ENCODE peak calls at places on chromosome 20, in eight cellular contexts. Z is hepatocyte, F is astrocyte, E is testis, K is fibroblast of lung, P is heart left ventricle, L is tibial artery, U is PC-9. Q is an unnamed sample. For H3K36me3 and H3K27me3, the result is how much of the 10 kb centered on the place peaks cover.

GRCh38 chr20:53656653-53657288 is 63.1 kb upstream of the ZNF217 start:
- DNase-seq in Z (no peak), F (peak), E (no peak), K (peak), P (no peak), L (no peak), U (no peak), Q (no peak)

GRCh38 chr20:35283441-35284266 is 918 bp downstream of the EIF6 start:
- DNase-seq in Z (no peak), F (no peak), E (no peak), K (no peak), P (no peak), L (no peak), U (no peak), Q (no peak)

GRCh38 chr20:63056236-63057132 is 49.7 kb upstream of the BHLHE23 start:
- DNase-seq in Z (peak), F (no peak), E (no peak), K (peak), P (no peak), L (no peak), U (peak), Q (peak)

GRCh38 chr20:63457737-63458136 is 14.7 kb downstream of the KCNQ2 start:
- DNase-seq in Z (no peak), F (no peak), E (no peak), K (peak), P (peak), L (no peak), U (peak), Q (no peak)

GRCh38 chr20:53737404-53738038 is 143.9 kb upstream of the ZNF217 start:
- DNase-seq in Z (no peak), F (peak), E (no peak), K (peak), P (no peak), L (no peak), U (no peak), Q (no peak)

GRCh38 chr20:1434571-1435336 is 31.9 kb downstream of the NSFL1C start:
- DNase-seq in Z (no peak), F (peak), E (no peak), K (peak), P (no peak), L (peak), U (no peak), Q (peak)

GRCh38 chr20:44026932-44027685 is 112.5 kb downstream of the TOX2 start:
- DNase-seq in Z (no peak), F (no peak), E (no peak), K (no peak), P (no peak), L (no peak), U (no peak), Q (no peak)

GRCh38 chr20:41005361-41005729 is 23.3 kb upstream of the TOP1 start:
- DNase-seq in Z (peak), F (peak), E (peak), K (peak), P (peak), L (peak), U (peak), Q (peak)

GRCh38 chr20:61178431-61179080 is 73.5 kb upstream of the CDH4 start:
- DNase-seq in Z (peak), F (no peak), E (no peak), K (no peak), P (no peak), L (no peak), U (no peak), Q (no peak)

GRCh38 chr20:43590036-43590391 is 723 bp upstream of the IFT52 start:
- DNase-seq in Z (no peak), F (no peak), E (peak), K (no peak), P (no peak), L (no peak), U (no peak), Q (no peak)

GRCh38 chr20:51955756-51956155 is 153.4 kb upstream of the SALL4 start:
- DNase-seq in Z (no peak), F (peak), E (no peak), K (peak), P (no peak), L (no peak), U (no peak), Q (no peak)

DNA sequence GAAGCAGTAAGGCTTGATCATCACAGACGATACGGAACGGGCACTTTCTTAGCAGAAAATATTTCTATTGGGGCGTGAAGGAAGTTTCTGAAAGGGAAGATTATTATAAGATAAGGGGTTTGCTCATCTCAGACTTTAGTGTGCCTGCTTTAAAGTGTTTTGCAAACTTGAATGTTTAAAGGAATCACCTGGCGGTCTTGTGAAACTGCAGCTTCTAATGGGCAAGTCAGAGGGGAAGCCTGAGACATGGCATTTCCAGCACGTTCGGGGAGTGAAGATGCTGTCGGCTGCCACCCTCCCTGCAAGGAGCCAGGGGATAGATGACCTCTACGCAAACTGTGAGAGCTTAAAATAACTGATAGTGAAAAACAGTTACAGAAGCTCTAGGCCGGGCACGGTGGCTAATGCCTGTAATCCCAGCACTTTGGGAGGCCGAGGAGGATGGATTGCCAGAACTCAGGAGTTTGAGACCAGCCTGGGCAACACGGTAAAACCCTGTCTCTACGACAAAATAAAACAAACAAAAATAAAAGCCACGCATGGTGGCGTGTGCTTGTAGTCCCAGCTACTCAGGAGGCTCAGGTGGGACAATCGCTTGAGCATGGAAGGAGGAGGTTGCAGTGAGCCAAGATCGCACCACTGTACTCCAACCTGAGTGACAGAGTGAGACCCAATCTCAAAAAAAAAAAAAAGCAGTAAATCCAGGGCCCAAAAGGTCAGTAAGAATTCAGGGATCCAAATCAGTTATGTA is 2.3 kb upstream of the KIF16B start:
- DNase-seq in Z (no peak), F (no peak), E (peak), K (no peak), P (no peak), L (no peak), U (no peak), Q (peak)
- H3K27ac ChIP-seq in Z (peak), F (peak), E (peak), K (peak), P (peak), L (peak), U (no peak), Q (peak)

DNA sequence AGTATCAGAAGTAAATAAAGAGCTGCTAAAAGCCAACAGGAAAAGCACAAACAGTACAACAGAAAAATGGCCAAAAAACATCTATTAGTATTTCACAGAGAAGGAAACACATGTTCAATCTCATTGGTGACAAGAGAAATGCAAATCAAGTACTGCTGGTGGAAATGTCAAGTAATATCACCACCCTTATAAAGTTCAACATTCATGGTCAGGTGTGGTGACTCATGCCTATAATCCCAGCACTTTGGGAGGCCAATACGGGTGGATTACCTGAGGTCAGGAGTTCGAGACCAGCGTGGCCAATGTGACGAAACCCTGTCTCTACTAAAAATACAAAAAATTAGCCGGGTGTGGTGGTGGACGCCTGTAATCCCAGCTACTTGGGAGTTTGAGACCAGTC is 42.8 kb downstream of the ESF1 start:
- DNase-seq in Z (no peak), F (no peak), E (no peak), K (no peak), P (no peak), L (no peak), U (no peak), Q (no peak)
- H3K36me3 ChIP-seq in Z (under half), F (under half), E (under half), K (under half), P (under half), L (under half), U (under half), Q (under half)

DNA sequence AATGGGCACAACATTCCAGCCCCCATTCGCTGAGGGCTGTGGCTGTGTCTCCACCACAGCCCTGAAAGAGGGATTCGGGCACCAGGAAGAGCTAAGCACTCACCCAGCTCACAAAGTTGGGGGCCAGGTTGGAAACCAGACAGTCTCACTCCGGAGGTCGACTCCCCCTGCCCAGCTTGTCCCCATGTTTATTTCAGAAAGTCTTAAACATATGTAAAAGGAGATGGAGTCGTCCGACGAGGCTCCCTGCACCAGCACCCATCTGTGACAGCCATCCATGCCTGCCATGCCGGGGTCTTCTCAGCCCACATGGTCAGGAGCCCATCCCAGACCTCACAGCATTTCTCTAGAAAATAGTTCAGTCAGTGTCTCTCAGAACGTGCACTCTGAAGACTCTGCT is 63.6 kb upstream of the STX16 start:
- DNase-seq in Z (no peak), F (no peak), E (no peak), K (no peak), P (no peak), L (peak), U (no peak), Q (no peak)
- H3K27me3 ChIP-seq in Z (under half), F (under half), E (under half), K (under half), P (under half), L (under half), U (under half), Q (under half)

GRCh38 chr20:8858181-8858794 is 210.6 kb upstream of the PLCB4 start:
- DNase-seq in Z (no peak), F (no peak), E (no peak), K (no peak), P (no peak), L (no peak), U (no peak), Q (no peak)
- H3K27ac ChIP-seq in Z (no peak), F (no peak), E (no peak), K (no peak), P (no peak), L (peak), U (no peak), Q (no peak)

DNA sequence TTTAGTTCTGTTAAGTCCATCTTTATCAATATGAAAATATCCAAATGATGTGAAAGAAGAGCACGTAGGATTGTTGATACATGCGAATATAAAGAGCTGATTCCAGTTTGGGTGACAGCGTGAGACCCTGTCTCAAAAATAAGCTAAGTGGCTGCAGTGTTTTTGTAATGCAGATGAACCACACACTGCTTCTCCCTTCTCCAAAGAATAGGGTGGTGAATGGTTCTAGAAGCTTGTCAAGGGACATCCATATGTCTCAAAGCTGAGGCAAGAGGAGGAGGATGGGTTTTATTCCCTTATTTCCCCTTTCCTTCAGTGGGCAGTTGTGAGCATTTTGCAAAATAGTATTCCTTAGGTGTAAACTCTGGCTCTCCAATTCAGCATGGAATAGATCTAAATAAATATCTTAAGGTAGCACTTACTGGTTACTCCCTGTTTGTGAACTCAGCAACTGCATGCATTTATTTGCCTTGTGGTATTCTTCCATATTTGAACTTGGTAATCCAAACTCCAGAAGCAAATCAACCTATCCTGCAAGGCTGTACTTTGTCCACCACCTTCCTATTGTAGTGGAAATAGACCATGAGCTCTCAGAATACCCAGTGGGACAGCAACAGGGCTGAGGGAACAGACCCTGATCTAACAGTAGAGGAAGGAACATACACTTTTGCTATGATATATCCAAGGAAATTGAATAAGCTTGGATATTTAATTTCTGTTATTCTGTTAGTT is 38.0 kb downstream of the XRN2 start:
- DNase-seq in Z (no peak), F (no peak), E (no peak), K (no peak), P (no peak), L (no peak), U (no peak), Q (no peak)
- H3K36me3 ChIP-seq in Z (under half), F (under half), E (under half), K (under half), P (half or more), L (half or more), U (under half), Q (half or more)